ENCODE peak calls at places on chromosomes 3 and 15, in nine cellular contexts. W, I, F, Q, E, X, K, V and G are unnamed samples.
A peak's percentile ranks its signal among the peaks of the same experiment; 100 is the strongest.

GRCh38 chr3:101964861-101965260 is 115.5 kb downstream of the NFKBIZ start:
- DNase-seq in X (no peak), I (no peak), E (no peak), K (no peak), W (no peak), Q (no peak), F (no peak), V (no peak), G (no peak)

GRCh38 chr3:152047465-152047864 is 174.0 kb downstream of the SUCNR1 start:
- DNase-seq in F (no peak), Q (no peak), I (no peak), V (peak; percentile 21), K (no peak), E (no peak), W (no peak), X (no peak), G (no peak)

GRCh38 chr15:39145854-39146253 is 435.0 kb upstream of the THBS1 start:
- DNase-seq in W (no peak), V (peak; percentile 73), K (no peak), F (no peak), X (no peak), I (no peak), Q (no peak), E (no peak), G (no peak)

GRCh38 chr15:45084163-45084562 is 29.8 kb downstream of the DUOX2 start:
- DNase-seq in X (no peak), V (no peak), E (no peak), Q (no peak), I (no peak), K (no peak), F (no peak), W (no peak), G (no peak)

GRCh38 chr15:83904107-83904720 is 250.3 kb downstream of the ADAMTSL3 start:
- DNase-seq in I (peak; percentile 71), E (no peak), X (no peak), K (no peak), V (no peak), F (peak; percentile 38), W (no peak), Q (no peak), G (peak; percentile 92)

GRCh38 chr15:31974154-31974794 is 56.0 kb upstream of the CHRNA7 start:
- DNase-seq in K (no peak), E (no peak), Q (peak; percentile 36), F (no peak), X (no peak), V (no peak), I (no peak), W (no peak), G (no peak)

GRCh38 chr3:65896321-65896720 is 142.4 kb downstream of the MAGI1 start:
- DNase-seq in K (no peak), V (no peak), X (no peak), E (no peak), W (no peak), F (no peak), Q (no peak), I (no peak), G (no peak)

GRCh38 chr3:58491506-58492384 is at the start of gene KCTD6:
- DNase-seq in X (peak; percentile 96), W (peak; percentile 84), V (peak; percentile 97), I (peak; percentile 80), Q (peak; percentile 98), F (peak; percentile 86), K (peak; percentile 85), E (peak; percentile 95), G (peak; percentile 90)

GRCh38 chr15:98866503-98866902 is 141.1 kb downstream of the PGPEP1L start:
- DNase-seq in V (no peak), I (no peak), X (no peak), E (no peak), K (no peak), F (no peak), W (peak; percentile 73), Q (no peak), G (no peak)

GRCh38 chr3:100893590-100893989 is 99.6 kb downstream of the ABI3BP start:
- DNase-seq in I (no peak), K (no peak), X (peak; percentile 3), W (peak; percentile 66), V (peak; percentile 62), E (peak; percentile 53), Q (no peak), F (no peak), G (peak; percentile 32)

GRCh38 chr3:129984124-129984523 is 9.6 kb downstream of the TRH start:
- DNase-seq in W (no peak), I (no peak), Q (no peak), F (no peak), X (no peak), E (peak; percentile 56), K (no peak), V (no peak), G (peak; percentile 27)

GRCh38 chr3:5133689-5134088 is 11.6 kb downstream of the ARL8B start:
- DNase-seq in W (no peak), K (no peak), F (no peak), Q (no peak), X (no peak), I (no peak), V (no peak), E (no peak), G (no peak)

GRCh38 chr3:48641396-48641795 is 6.1 kb upstream of the SLC26A6 start:
- DNase-seq in V (no peak), X (no peak), F (no peak), I (no peak), E (no peak), K (no peak), W (no peak), Q (no peak), G (no peak)

GRCh38 chr3:184248454-184249411 is at the start of gene ALG3:
- DNase-seq in V (peak; percentile 88), Q (peak; percentile 93), E (peak; percentile 94), W (peak; percentile 78), X (peak; percentile 90), I (peak; percentile 67), K (peak; percentile 80), F (peak; percentile 84), G (peak; percentile 86)
- H3K4me3 ChIP-seq in V (peak within 1 kb of the TSS; percentile 96), Q (peak within 1 kb of the TSS; percentile 49), E (peak within 1 kb of the TSS; percentile 71), W (peak within 1 kb of the TSS; percentile 95), X (peak within 1 kb of the TSS; percentile 92), I (peak within 1 kb of the TSS; percentile 88), K (peak within 1 kb of the TSS; percentile 89), F (peak within 1 kb of the TSS; percentile 72), G (peak within 1 kb of the TSS; percentile 88)

GRCh38 chr15:96356494-96357455 is 26.3 kb downstream of the NR2F2 start:
- DNase-seq in V (peak; percentile 87), X (peak; percentile 79), F (peak; percentile 90), Q (peak; percentile 93), W (peak; percentile 85), K (peak; percentile 72), I (peak; percentile 65), E (peak; percentile 96), G (peak; percentile 81)

GRCh38 chr15:96355561-96356129 is 25.1 kb downstream of the NR2F2 start:
- DNase-seq in Q (peak; percentile 46), X (no peak), F (no peak), W (no peak), I (no peak), E (no peak), V (no peak), K (no peak), G (no peak)

GRCh38 chr15:96353931-96354730 is 23.6 kb downstream of the NR2F2 start:
- DNase-seq in X (peak; percentile 39), Q (peak; percentile 90), W (peak; percentile 62), K (no peak), F (no peak), V (peak; percentile 22), E (peak; percentile 81), I (no peak), G (no peak)

GRCh38 chr15:96353378-96353930 is 23.0 kb downstream of the NR2F2 start:
- DNase-seq in F (no peak), Q (no peak), V (no peak), X (no peak), E (no peak), I (no peak), K (no peak), W (peak; percentile 12), G (no peak)

GRCh38 chr15:96354731-96355560 is 24.4 kb downstream of the NR2F2 start:
- DNase-seq in I (no peak), F (no peak), E (no peak), Q (no peak), X (no peak), V (peak; percentile 69), W (peak; percentile 79), K (no peak), G (peak; percentile 28)
- H3K27me3 ChIP-seq in I (no peaks in the 10 kb centered on the region), F (no peaks in the 10 kb centered on the region), E (peaks cover 100% of the 10 kb centered on the region), Q (no peaks in the 10 kb centered on the region), X (peaks cover 30% of the 10 kb centered on the region), V (no peaks in the 10 kb centered on the region), W (no peaks in the 10 kb centered on the region), K (no peaks in the 10 kb centered on the region), G (no peaks in the 10 kb centered on the region)

DNA sequence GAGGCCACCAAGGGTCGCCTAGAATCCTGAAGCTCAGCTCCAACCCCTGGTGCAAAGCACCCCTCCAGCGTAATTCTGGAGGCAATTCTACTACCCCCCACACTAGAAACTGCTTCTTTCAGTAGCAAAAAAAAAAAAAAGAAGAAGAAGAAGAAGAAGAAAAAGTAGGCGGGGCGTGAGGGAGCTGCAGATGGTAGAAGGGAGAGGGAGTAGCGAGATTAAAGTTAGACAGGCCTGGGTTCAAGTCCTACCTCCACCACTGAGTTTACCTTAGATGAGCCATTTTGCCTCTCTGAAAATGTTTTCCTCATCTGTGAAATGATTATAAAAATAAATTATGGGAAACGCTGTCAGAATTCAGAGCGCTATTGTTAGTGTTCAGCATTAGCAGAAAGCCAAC is 913 bp downstream of the FAM174B start:
- DNase-seq in K (no peak), X (no peak), I (no peak), W (no peak), F (no peak), V (no peak), Q (no peak), E (peak; percentile 42), G (no peak)
- H3K4me3 ChIP-seq in K (no peak overlapping the region), X (no peak overlapping the region), I (peak overlapping the region; percentile 10), W (no peak overlapping the region), F (no peak overlapping the region), V (peak overlapping the region; percentile 74), Q (peak overlapping the region; percentile 63), E (peak overlapping the region; percentile 50), G (peak overlapping the region; percentile 57)

GRCh38 chr3:57386307-57386706 is 93.8 kb upstream of the ASB14 start:
- DNase-seq in I (no peak), Q (no peak), W (no peak), K (no peak), F (no peak), V (no peak), E (no peak), X (no peak), G (no peak)

GRCh38 chr3:57397175-57398026 is 104.9 kb upstream of the ASB14 start:
- DNase-seq in X (peak; percentile 15), W (peak; percentile 44), E (peak; percentile 64), I (no peak), V (peak; percentile 78), F (peak; percentile 20), Q (peak; percentile 31), K (peak; percentile 59), G (peak; percentile 32)

GRCh38 chr3:57393957-57394356 is 101.5 kb upstream of the ASB14 start:
- DNase-seq in E (no peak), V (no peak), X (no peak), W (no peak), F (no peak), K (no peak), I (no peak), Q (no peak), G (no peak)

DNA sequence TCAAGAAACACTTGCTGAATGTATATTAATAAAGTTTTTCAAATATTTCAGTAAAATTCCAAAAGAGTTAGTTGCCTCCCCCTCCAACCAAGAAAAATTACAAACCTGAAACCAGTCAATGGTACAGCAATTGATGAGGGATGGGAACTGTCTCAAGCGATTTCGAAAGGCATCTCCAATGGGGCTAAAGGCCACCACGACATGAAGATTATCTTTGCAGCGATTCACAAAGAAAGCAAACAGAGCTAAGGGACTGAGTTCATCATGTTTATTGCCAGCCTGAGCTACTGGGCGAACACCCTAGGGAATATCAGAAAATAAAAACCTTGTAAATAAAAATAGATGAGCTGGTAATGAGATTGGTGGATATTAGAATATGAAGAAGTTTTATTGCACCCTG is 99.3 kb upstream of the ASB14 start:
- DNase-seq in I (no peak), K (no peak), V (no peak), W (no peak), Q (no peak), F (no peak), E (no peak), X (no peak), G (no peak)
- H3K27me3 ChIP-seq in I (no peaks in the 10 kb centered on the region), K (no peaks in the 10 kb centered on the region), V (no peaks in the 10 kb centered on the region), W (no peaks in the 10 kb centered on the region), Q (no peaks in the 10 kb centered on the region), F (no peaks in the 10 kb centered on the region), E (no peaks in the 10 kb centered on the region), X (peaks cover 3% of the 10 kb centered on the region), G (no peaks in the 10 kb centered on the region)